ENCODE peak calls at places on chromosomes 6 and 20, in six cellular contexts. Y, C, W, G, Q and S are unnamed samples.

GRCh38 chr20:33803921-33804337 is 7.2 kb upstream of the CHMP4B start:
- DNase-seq in Y (no peak), C (no peak), W (peak), G (no peak), Q (no peak), S (no peak)

GRCh38 chr20:54940471-54940870 is 465.1 kb downstream of the DOK5 start:
- DNase-seq in Y (no peak), C (no peak), W (no peak), G (no peak), Q (no peak), S (no peak)

GRCh38 chr6:127199470-127199869 is 67.2 kb upstream of the RNF146 start:
- DNase-seq in Y (no peak), C (no peak), W (no peak), G (no peak), Q (no peak), S (no peak)

GRCh38 chr6:23173231-23173630 is 603.9 kb downstream of the HDGFL1 start:
- DNase-seq in Y (no peak), C (no peak), W (no peak), G (no peak), Q (no peak), S (no peak)

GRCh38 chr6:158405933-158406332 is 93.7 kb downstream of the TULP4 start:
- DNase-seq in Y (no peak), C (no peak), W (no peak), G (no peak), Q (no peak), S (no peak)

GRCh38 chr6:145643760-145644159 is 91.6 kb downstream of the EPM2A start:
- DNase-seq in Y (no peak), C (no peak), W (peak), G (no peak), Q (no peak), S (no peak)

GRCh38 chr6:88422831-88423230 is 256.7 kb upstream of the CNR1 start:
- DNase-seq in Y (no peak), C (no peak), W (no peak), G (no peak), Q (no peak), S (no peak)

GRCh38 chr20:43590036-43590391 is 723 bp upstream of the IFT52 start:
- DNase-seq in Y (peak), C (no peak), W (no peak), G (peak), Q (no peak), S (no peak)

GRCh38 chr6:123323419-123324329 is 313.1 kb downstream of the TRDN start:
- DNase-seq in Y (no peak), C (no peak), W (peak), G (no peak), Q (no peak), S (no peak)

GRCh38 chr6:42781546-42781810 is 374 bp upstream of the BICRAL start:
- DNase-seq in Y (no peak), C (no peak), W (peak), G (peak), Q (no peak), S (no peak)

GRCh38 chr6:49541210-49541724 is 9.2 kb upstream of the C6orf141 start:
- DNase-seq in Y (no peak), C (no peak), W (peak), G (no peak), Q (no peak), S (no peak)

GRCh38 chr20:31720486-31721407 is 1.9 kb downstream of the BCL2L1 start:
- DNase-seq in Y (no peak), C (no peak), W (no peak), G (peak), Q (peak), S (no peak)

GRCh38 chr20:24033151-24033550 is 44.6 kb upstream of the GGTLC1 start:
- DNase-seq in Y (no peak), C (no peak), W (no peak), G (no peak), Q (no peak), S (no peak)

GRCh38 chr6:122026572-122027369 is 372.7 kb upstream of the HSF2 start:
- DNase-seq in Y (no peak), C (no peak), W (no peak), G (no peak), Q (no peak), S (no peak)

GRCh38 chr6:152496731-152497130 is 140.4 kb downstream of the SYNE1 start:
- DNase-seq in Y (no peak), C (no peak), W (no peak), G (no peak), Q (no peak), S (no peak)

GRCh38 chr20:5445611-5446010 is 128.9 kb upstream of the PROKR2 start:
- DNase-seq in Y (no peak), C (no peak), W (no peak), G (no peak), Q (no peak), S (no peak)

GRCh38 chr6:111477481-111477938 is 5.5 kb downstream of the REV3L start:
- DNase-seq in Y (no peak), C (no peak), W (no peak), G (peak), Q (no peak), S (no peak)

GRCh38 chr6:158853072-158853871 is 34.1 kb upstream of the EZR start:
- DNase-seq in Y (peak), C (peak), W (peak), G (peak), Q (peak), S (peak)

GRCh38 chr20:38113401-38114325 is 51.4 kb downstream of the TGM2 start:
- DNase-seq in Y (peak), C (no peak), W (no peak), G (no peak), Q (no peak), S (peak)

GRCh38 chr6:159521962-159522361 is 171.1 kb downstream of the SOD2 start:
- DNase-seq in Y (no peak), C (no peak), W (no peak), G (no peak), Q (no peak), S (no peak)

GRCh38 chr6:157229219-157229607 is 94.1 kb downstream of the TMEM242 start:
- DNase-seq in Y (no peak), C (no peak), W (no peak), G (no peak), Q (no peak), S (peak)

GRCh38 chr6:143579703-143580102 is 68.2 kb upstream of the FUCA2 start:
- DNase-seq in Y (no peak), C (no peak), W (peak), G (no peak), Q (no peak), S (no peak)

GRCh38 chr6:20056350-20056992 is 155.8 kb downstream of the MBOAT1 start:
- DNase-seq in Y (peak), C (no peak), W (peak), G (no peak), Q (no peak), S (no peak)

GRCh38 chr20:64145458-64146300 is 18.6 kb upstream of the MYT1 start:
- DNase-seq in Y (no peak), C (no peak), W (no peak), G (no peak), Q (no peak), S (no peak)

GRCh38 chr6:324729-325125 is 32.4 kb downstream of the DUSP22 start:
- DNase-seq in Y (no peak), C (no peak), W (no peak), G (no peak), Q (no peak), S (no peak)

GRCh38 chr6:31128093-31128676 is 7.9 kb upstream of the CDSN start:
- DNase-seq in Y (peak), C (no peak), W (peak), G (peak), Q (peak), S (no peak)

GRCh38 chr6:127518710-127519468 is at the start of gene MTCL3:
- DNase-seq in Y (peak), C (no peak), W (peak), G (no peak), Q (no peak), S (peak)

GRCh38 chr20:49452011-49452482 is 30.4 kb downstream of the KCNB1 start:
- DNase-seq in Y (no peak), C (peak), W (no peak), G (no peak), Q (no peak), S (no peak)

GRCh38 chr20:11755071-11755881 is 162.4 kb upstream of the BTBD3 start:
- DNase-seq in Y (no peak), C (no peak), W (no peak), G (no peak), Q (no peak), S (no peak)

GRCh38 chr6:134802426-134803058 is 147.4 kb downstream of the ALDH8A1 start:
- DNase-seq in Y (no peak), C (no peak), W (peak), G (no peak), Q (no peak), S (no peak)

GRCh38 chr6:166031275-166031674 is 136.4 kb downstream of the TBXT start:
- DNase-seq in Y (no peak), C (no peak), W (no peak), G (no peak), Q (no peak), S (no peak)

GRCh38 chr6:161011509-161012480 is 20.2 kb downstream of the MAP3K4 start:
- DNase-seq in Y (no peak), C (no peak), W (peak), G (no peak), Q (no peak), S (no peak)

GRCh38 chr20:11511816-11512215 is 405.9 kb upstream of the BTBD3 start:
- DNase-seq in Y (no peak), C (no peak), W (peak), G (no peak), Q (no peak), S (no peak)

GRCh38 chr20:35271073-35271882 is 6.6 kb downstream of the MMP24OS start:
- DNase-seq in Y (no peak), C (no peak), W (no peak), G (no peak), Q (no peak), S (no peak)

GRCh38 chr6:108947114-108947854 is 99.1 kb downstream of the ARMC2 start:
- DNase-seq in Y (no peak), C (peak), W (peak), G (no peak), Q (no peak), S (no peak)

GRCh38 chr6:2209226-2209809 is 36.1 kb downstream of the GMDS start:
- DNase-seq in Y (peak), C (peak), W (peak), G (peak), Q (peak), S (no peak)

GRCh38 chr20:10637062-10637559 is 36.7 kb downstream of the JAG1 start:
- DNase-seq in Y (no peak), C (no peak), W (peak), G (no peak), Q (no peak), S (no peak)

GRCh38 chr6:107811591-107812218 is 12.4 kb downstream of the SCML4 start:
- DNase-seq in Y (no peak), C (no peak), W (no peak), G (no peak), Q (no peak), S (peak)

GRCh38 chr6:138691595-138692057 is 81.9 kb upstream of the CCDC28A start:
- DNase-seq in Y (no peak), C (peak), W (peak), G (no peak), Q (peak), S (no peak)

GRCh38 chr6:138690975-138691594 is 82.5 kb upstream of the CCDC28A start:
- DNase-seq in Y (no peak), C (no peak), W (no peak), G (peak), Q (no peak), S (no peak)

GRCh38 chr6:138695193-138695592 is 78.4 kb upstream of the CCDC28A start:
- DNase-seq in Y (no peak), C (no peak), W (no peak), G (no peak), Q (no peak), S (no peak)

GRCh38 chr6:138692058-138692977 is 81.3 kb upstream of the CCDC28A start:
- DNase-seq in Y (peak), C (peak), W (peak), G (peak), Q (peak), S (peak)

GRCh38 chr6:138692978-138693909 is 80.3 kb upstream of the CCDC28A start:
- DNase-seq in Y (peak), C (peak), W (peak), G (peak), Q (peak), S (peak)
- TF ChIP-seq CTCF in Y (no peak), C (no peak), W (peak), G (no peak), Q (no peak), S (no peak)

GRCh38 chr20:46699651-46700359 is 9.6 kb upstream of the SLC2A10 start:
- DNase-seq in Y (no peak), C (no peak), W (no peak), G (no peak), Q (no peak), S (no peak)
- TF ChIP-seq CTCF in Y (peak), C (no peak), W (peak), G (no peak), Q (no peak), S (peak)

GRCh38 chr6:147201885-147202515 is 2.2 kb upstream of the STXBP5 start:
- DNase-seq in Y (no peak), C (no peak), W (peak), G (peak), Q (no peak), S (no peak)
- TF ChIP-seq CTCF in Y (no peak), C (no peak), W (no peak), G (no peak), Q (no peak), S (no peak)

GRCh38 chr20:59472059-59472458 is 132.3 kb upstream of the PHACTR3 start:
- DNase-seq in Y (no peak), C (no peak), W (no peak), G (no peak), Q (no peak), S (no peak)
- TF ChIP-seq CTCF in Y (no peak), C (no peak), W (no peak), G (no peak), Q (no peak), S (peak)

GRCh38 chr6:29813809-29814208 is 13.8 kb upstream of the HLA-G start:
- DNase-seq in Y (no peak), C (no peak), W (no peak), G (no peak), Q (no peak), S (no peak)
- TF ChIP-seq CTCF in Y (no peak), C (no peak), W (no peak), G (no peak), Q (no peak), S (no peak)

DNA sequence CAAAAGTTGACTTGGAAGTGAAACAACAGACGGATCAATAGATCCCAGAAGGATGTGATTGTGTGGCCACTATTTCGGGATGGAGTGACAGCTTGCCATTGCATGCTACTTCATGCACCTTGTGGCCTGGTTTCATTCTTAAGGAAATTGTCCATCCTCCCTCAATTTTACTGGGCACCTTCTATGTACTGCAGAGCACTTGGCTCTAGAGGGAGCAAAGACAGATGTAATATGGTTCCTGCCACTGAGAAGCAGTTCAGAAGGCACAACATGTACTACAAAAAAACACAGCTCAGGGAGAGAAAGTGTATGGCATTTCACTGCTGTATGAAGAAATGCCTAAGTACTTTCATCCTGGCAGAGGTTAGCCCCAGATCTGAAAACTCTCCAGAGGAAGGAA is 91.9 kb downstream of the FOXA2 start:
- DNase-seq in Y (no peak), C (no peak), W (no peak), G (no peak), Q (no peak), S (no peak)
- TF ChIP-seq CTCF in Y (no peak), C (no peak), W (no peak), G (no peak), Q (no peak), S (no peak)